ENCODE peak calls at places on chromosomes 4 and X, in five cellular contexts. Z, A, B, V and F are unnamed samples.

GRCh38 chr4:167885872-167886271 is 206.5 kb upstream of the ANXA10 start:
- DNase-seq in Z (no peak), A (no peak), B (no peak), V (no peak), F (peak)

GRCh38 chr4:139152249-139152648 is 24.8 kb downstream of the ELF2 start:
- DNase-seq in Z (no peak), A (no peak), B (no peak), V (no peak), F (no peak)

GRCh38 chrX:33968611-33969010 is 163.5 kb downstream of the FAM47A start:
- DNase-seq in Z (no peak), A (no peak), B (no peak), V (no peak), F (no peak)

GRCh38 chrX:12814434-12814833 is 23.2 kb downstream of the PRPS2 start:
- DNase-seq in Z (no peak), A (no peak), B (peak), V (peak), F (peak)

GRCh38 chr4:165208741-165209388 is 1.5 kb downstream of the KLHL2 start:
- DNase-seq in Z (no peak), A (peak), B (peak), V (no peak), F (no peak)

GRCh38 chrX:14865201-14865600 is 7.7 kb downstream of the FANCB start:
- DNase-seq in Z (no peak), A (peak), B (no peak), V (peak), F (no peak)

GRCh38 chr4:175998782-175999181 is 66.9 kb upstream of the WDR17 start:
- DNase-seq in Z (no peak), A (peak), B (no peak), V (no peak), F (peak)

GRCh38 chrX:153474718-153475117 is 4.3 kb upstream of the HAUS7 start:
- DNase-seq in Z (peak), A (peak), B (peak), V (peak), F (peak)

GRCh38 chrX:49921109-49921508 is 1.3 kb upstream of the CLCN5 start:
- DNase-seq in Z (no peak), A (no peak), B (no peak), V (no peak), F (no peak)

GRCh38 chr4:52991452-52991851 is 129.3 kb downstream of the RASL11B start:
- DNase-seq in Z (no peak), A (no peak), B (no peak), V (no peak), F (no peak)

GRCh38 chrX:26557691-26558321 is 341.8 kb downstream of the MAGEB5 start:
- DNase-seq in Z (no peak), A (no peak), B (no peak), V (no peak), F (no peak)

GRCh38 chr4:36841583-36842326 is 402.8 kb upstream of the NWD2 start:
- DNase-seq in Z (no peak), A (peak), B (no peak), V (no peak), F (no peak)

GRCh38 chrX:51496501-51497291 is at the start of gene NUDT11:
- DNase-seq in Z (peak), A (peak), B (peak), V (peak), F (peak)
- H3K4me3 ChIP-seq in Z (peak), A (peak), B (peak), V (peak), F (peak)

GRCh38 chr4:78926825-78927224 is 12.4 kb downstream of the PAQR3 start:
- DNase-seq in Z (no peak), A (no peak), B (no peak), V (no peak), F (no peak)

GRCh38 chr4:78928835-78929234 is 10.4 kb downstream of the PAQR3 start:
- DNase-seq in Z (no peak), A (no peak), B (no peak), V (no peak), F (no peak)

GRCh38 chr4:78922207-78922606 is 17.0 kb downstream of the PAQR3 start:
- DNase-seq in Z (no peak), A (peak), B (no peak), V (peak), F (peak)

GRCh38 chr4:78923459-78924312 is 15.6 kb downstream of the PAQR3 start:
- DNase-seq in Z (no peak), A (no peak), B (no peak), V (no peak), F (peak)
- H3K4me3 ChIP-seq in Z (no peak), A (no peak), B (no peak), V (no peak), F (no peak)

DNA sequence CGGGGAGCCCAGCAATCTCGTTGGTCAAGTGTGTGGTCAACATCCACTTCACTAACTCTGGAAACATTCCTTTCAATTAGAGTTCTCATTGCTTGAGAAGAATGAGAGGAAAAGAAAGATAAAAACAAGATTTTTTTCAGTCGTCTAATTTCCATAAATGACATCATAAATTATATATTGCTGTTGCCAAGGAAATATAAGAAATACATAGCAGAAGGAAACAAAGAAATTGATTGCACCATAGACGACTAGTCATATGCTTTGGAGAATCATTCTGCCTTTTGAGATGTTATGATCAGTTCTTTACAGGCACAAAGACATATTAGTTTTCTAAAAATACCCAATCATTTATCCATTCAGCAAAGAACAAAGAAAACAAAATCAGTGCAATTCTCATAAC is 707 bp upstream of the C1QTNF7 start:
- DNase-seq in Z (no peak), A (peak), B (no peak), V (peak), F (peak)
- H3K4me3 ChIP-seq in Z (no peak), A (no peak), B (no peak), V (no peak), F (no peak)

DNA sequence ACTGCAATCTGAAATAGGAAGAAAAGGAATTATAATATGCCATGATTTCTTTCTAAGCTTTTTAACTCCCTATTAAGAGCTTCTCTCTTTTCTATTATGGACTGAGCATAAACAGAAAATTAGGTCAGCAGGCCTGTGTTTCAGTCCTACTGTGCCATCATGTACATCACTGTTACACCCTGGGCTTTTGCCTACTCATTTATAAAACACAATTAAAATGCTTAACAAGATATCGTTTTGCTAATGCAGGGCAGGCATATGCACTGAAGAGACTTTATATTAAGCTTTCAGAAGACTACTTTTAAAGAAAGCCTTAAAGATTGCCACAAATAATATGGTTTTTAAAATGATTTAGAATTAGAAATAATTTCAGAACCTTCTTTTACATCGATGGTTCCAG is 828 bp upstream of the BBS12 start:
- DNase-seq in Z (no peak), A (no peak), B (no peak), V (no peak), F (no peak)
- H3K4me3 ChIP-seq in Z (no peak), A (peak), B (no peak), V (peak), F (no peak)

GRCh38 chr4:105807496-105807895 is 87.8 kb upstream of the NPNT start:
- DNase-seq in Z (no peak), A (peak), B (no peak), V (peak), F (no peak)

GRCh38 chr4:105805501-105806120 is 89.7 kb upstream of the NPNT start:
- DNase-seq in Z (no peak), A (no peak), B (no peak), V (no peak), F (no peak)

GRCh38 chr4:105808459-105809041 is 86.7 kb upstream of the NPNT start:
- DNase-seq in Z (no peak), A (peak), B (no peak), V (peak), F (peak)

GRCh38 chr4:105808030-105808429 is 87.2 kb upstream of the NPNT start:
- DNase-seq in Z (no peak), A (no peak), B (no peak), V (no peak), F (no peak)
- H3K4me3 ChIP-seq in Z (no peak), A (no peak), B (no peak), V (no peak), F (no peak)

GRCh38 chr4:184473265-184473514 is 1.2 kb downstream of the IRF2 start:
- DNase-seq in Z (peak), A (no peak), B (no peak), V (no peak), F (no peak)
- H3K4me3 ChIP-seq in Z (peak), A (peak), B (peak), V (peak), F (peak)